ENCODE peak calls at places on chromosomes 11 and 22, in nine cellular contexts. D is NCI-H1436; V is cardiac fibroblast; H is stimulated activated CD8-positive, alpha-beta memory T cell treated with anti-CD3 and anti-CD28 coated beads, Interleukin-7, amount 100 ng/mL, for 48 hours; C is GM19239; X is amniotic stem cell; Z is T-helper 2 cell; M is Ammon's horn; O is neural crest cell. Q is an unnamed sample.

GRCh38 chr22:32579533-32580220 is 105.1 kb downstream of the FBXO7 start:
- DNase-seq in X (no peak), M (no peak), C (no peak), D (no peak), H (no peak), O (no peak), Z (no peak), V (no peak), Q (no peak)

GRCh38 chr22:42814215-42814614 is 42.9 kb downstream of the ARFGAP3 start:
- DNase-seq in C (no peak), H (no peak), V (peak), D (no peak), O (no peak), X (no peak), Z (no peak), M (no peak), Q (no peak)

GRCh38 chr22:46093796-46094195 is 56.5 kb upstream of the PPARA start:
- DNase-seq in Z (no peak), C (no peak), O (no peak), H (no peak), X (no peak), D (no peak), V (no peak), M (no peak), Q (no peak)

GRCh38 chr22:22059476-22060002 is 77.0 kb upstream of the TOP3B start:
- DNase-seq in O (no peak), C (no peak), V (no peak), X (no peak), D (no peak), Z (no peak), M (no peak), H (no peak), Q (no peak)

GRCh38 chr11:35073691-35074382 is 65.1 kb upstream of the CD44 start:
- DNase-seq in V (no peak), D (no peak), X (no peak), O (no peak), H (no peak), M (no peak), C (no peak), Z (no peak), Q (no peak)

GRCh38 chr11:65352783-65353182 is 1.8 kb upstream of the TIGD3 start:
- DNase-seq in C (no peak), X (no peak), Z (no peak), V (peak), D (no peak), O (no peak), H (no peak), M (no peak), Q (no peak)

GRCh38 chr11:3109921-3110706 is 52.9 kb upstream of the CARS1 start:
- DNase-seq in C (peak), D (peak), H (peak), Z (no peak), M (no peak), V (peak), X (no peak), O (no peak), Q (no peak)

GRCh38 chr11:118679483-118679882 is at the start of gene TREH:
- DNase-seq in Z (no peak), V (no peak), M (no peak), O (no peak), X (no peak), C (no peak), D (no peak), H (no peak), Q (no peak)

GRCh38 chr22:23071163-23072034 is 1.1 kb downstream of the GNAZ start:
- DNase-seq in D (no peak), H (no peak), V (no peak), C (no peak), Z (no peak), X (no peak), M (no peak), O (no peak), Q (no peak)